ENCODE peak calls at places on chromosomes 5 and 9, in five cellular contexts. Z is H1, S is K562, F is SK-N-SH, I is HCT116. N is an unnamed sample.

GRCh38 chr5:1510631-1511030 is 13.1 kb downstream of the LPCAT1 start:
- DNase-seq in S (no peak), I (no peak), F (no peak), Z (no peak), N (no peak)

GRCh38 chr5:16489322-16489791 is 23.8 kb upstream of the ZNF622 start:
- DNase-seq in Z (no peak), F (peak), I (peak), S (peak), N (peak)

GRCh38 chr9:83284766-83285165 is 221.8 kb upstream of the RASEF start:
- DNase-seq in Z (no peak), I (no peak), S (no peak), F (no peak), N (no peak)

GRCh38 chr5:29930316-29930715 is 1263.2 kb upstream of the CDH6 start:
- DNase-seq in I (no peak), F (no peak), S (peak), Z (no peak), N (no peak)

GRCh38 chr9:98317134-98317857 is 61.8 kb upstream of the TBC1D2 start:
- DNase-seq in Z (no peak), S (no peak), F (peak), I (no peak), N (no peak)

GRCh38 chr5:93886098-93886806 is 144.9 kb upstream of the POU5F2 start:
- DNase-seq in S (no peak), F (no peak), I (no peak), Z (no peak), N (no peak)

GRCh38 chr9:132946216-132946615 is 1.8 kb upstream of the TSC1 start:
- DNase-seq in S (no peak), F (no peak), I (no peak), Z (no peak), N (no peak)

GRCh38 chr5:73365301-73365853 is 83.2 kb downstream of the FOXD1 start:
- DNase-seq in S (no peak), Z (no peak), F (no peak), I (peak), N (no peak)

GRCh38 chr9:16848189-16848588 is 22.3 kb downstream of the BNC2 start:
- DNase-seq in S (no peak), Z (no peak), F (no peak), I (no peak), N (no peak)

GRCh38 chr9:112570731-112571167 is 84.1 kb downstream of the KIAA1958 start:
- DNase-seq in F (no peak), Z (no peak), I (no peak), S (no peak), N (no peak)

GRCh38 chr5:111129938-111130337 is 37.8 kb downstream of the WDR36 start:
- DNase-seq in I (no peak), Z (no peak), S (no peak), F (no peak), N (no peak)

GRCh38 chr5:2415678-2416077 is 335.8 kb downstream of the IRX2 start:
- DNase-seq in F (peak), I (no peak), S (peak), Z (no peak), N (peak)

GRCh38 chr9:71692337-71692736 is 76.0 kb downstream of the CEMIP2 start:
- DNase-seq in Z (no peak), S (no peak), F (no peak), I (no peak), N (no peak)

GRCh38 chr9:111994831-111995458 is 98.3 kb downstream of the UGCG start:
- DNase-seq in Z (no peak), F (no peak), I (no peak), S (no peak), N (no peak)

GRCh38 chr9:124015091-124015660 is 3.6 kb downstream of the LHX2 start:
- DNase-seq in F (peak), S (no peak), Z (no peak), I (no peak), N (no peak)

GRCh38 chr5:15645776-15646175 is 145.8 kb downstream of the FBXL7 start:
- DNase-seq in I (no peak), F (no peak), S (no peak), Z (peak), N (no peak)

GRCh38 chr9:82726404-82727276 is 336.3 kb downstream of the RASEF start:
- DNase-seq in Z (no peak), I (no peak), F (no peak), S (no peak), N (no peak)

GRCh38 chr9:128768581-128768980 is 3.1 kb downstream of the ZER1 start:
- DNase-seq in F (no peak), I (no peak), Z (no peak), S (peak), N (no peak)

GRCh38 chr9:128773049-128773448 is 1.3 kb upstream of the ZER1 start:
- DNase-seq in F (no peak), S (no peak), Z (no peak), I (no peak), N (no peak)

GRCh38 chr9:128770286-128770685 is 1.4 kb downstream of the ZER1 start:
- DNase-seq in S (no peak), I (no peak), Z (no peak), F (no peak), N (no peak)

GRCh38 chr9:128771745-128772519 is at the start of gene ZER1:
- DNase-seq in I (peak), S (peak), Z (peak), F (peak), N (peak)

DNA sequence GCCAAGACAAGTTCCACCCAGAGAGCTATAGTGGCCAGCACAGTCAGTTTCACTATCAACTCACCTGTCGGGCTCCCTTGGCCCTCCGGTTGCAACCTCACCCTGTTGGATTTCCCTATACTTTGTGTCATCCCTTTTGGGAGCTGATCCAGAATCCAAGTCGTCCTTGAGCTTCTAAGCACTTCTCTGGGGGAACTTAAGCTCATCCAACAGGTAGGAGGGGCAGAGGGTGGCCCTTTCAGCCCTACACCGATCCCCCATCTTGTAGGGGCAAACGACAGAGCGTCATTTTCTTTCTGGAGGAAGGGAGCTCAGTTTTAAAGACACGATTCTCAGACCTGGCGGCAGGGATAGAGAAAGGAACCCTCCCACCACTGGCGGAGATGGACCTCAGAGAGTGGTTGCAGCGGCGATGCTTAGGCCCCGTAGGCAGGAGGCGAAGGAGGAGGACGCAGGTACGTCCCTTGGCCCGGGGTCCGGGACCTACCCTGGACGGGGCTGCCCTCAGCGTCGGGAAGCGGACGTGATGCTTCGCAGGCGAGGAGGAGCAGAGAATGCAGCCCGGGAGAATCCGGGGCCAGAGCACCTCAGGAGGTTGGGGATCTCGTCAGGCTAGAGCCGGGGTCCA is 519 bp downstream of the ZER1 start:
- DNase-seq in Z (no peak), I (no peak), F (no peak), S (peak), N (peak)
- TF ChIP-seq JUND in Z (no peak), I (no peak), F (no peak), S (no peak), N (no peak)

DNA sequence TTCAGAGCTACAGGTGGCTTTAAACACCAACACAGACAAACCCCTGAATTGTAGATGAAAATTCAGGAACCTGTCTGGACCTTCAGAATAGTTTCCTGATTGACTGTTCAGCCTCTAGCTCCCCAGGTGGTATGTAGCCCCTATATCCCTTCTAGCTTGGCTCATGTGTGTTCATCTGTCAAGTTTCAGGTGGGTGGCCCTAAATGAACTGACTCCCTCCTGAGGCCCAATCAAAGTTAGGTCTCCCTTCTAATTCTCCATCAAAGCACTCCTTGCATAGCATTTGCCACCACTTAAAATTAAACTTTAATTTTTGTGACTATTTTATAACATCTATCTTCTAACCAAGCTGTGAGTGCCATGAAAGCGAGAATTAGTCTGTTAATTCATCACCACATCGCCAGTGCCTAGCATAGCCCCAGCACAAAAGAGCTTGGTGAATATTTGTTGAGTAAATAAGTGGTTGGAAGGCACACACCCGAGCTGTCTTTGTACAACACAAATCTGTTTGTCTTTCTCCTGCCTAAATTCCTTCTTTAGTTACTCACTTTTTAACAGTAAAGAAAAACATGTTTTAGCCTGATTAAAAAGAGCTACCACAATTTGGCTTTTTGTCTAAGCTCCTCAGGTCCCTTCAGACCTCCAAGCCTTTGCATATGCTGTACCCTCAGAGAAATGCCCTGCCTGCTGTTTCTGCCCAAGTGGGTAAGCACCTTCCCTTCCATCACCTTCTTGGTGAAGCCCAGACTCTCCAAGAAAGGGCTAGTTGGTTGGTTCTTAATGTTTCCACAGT is 138.1 kb upstream of the HMHB1 start:
- DNase-seq in F (no peak), S (no peak), Z (no peak), I (no peak), N (peak)
- TF ChIP-seq JUND in F (no peak), S (no peak), Z (no peak), I (no peak), N (no peak)

DNA sequence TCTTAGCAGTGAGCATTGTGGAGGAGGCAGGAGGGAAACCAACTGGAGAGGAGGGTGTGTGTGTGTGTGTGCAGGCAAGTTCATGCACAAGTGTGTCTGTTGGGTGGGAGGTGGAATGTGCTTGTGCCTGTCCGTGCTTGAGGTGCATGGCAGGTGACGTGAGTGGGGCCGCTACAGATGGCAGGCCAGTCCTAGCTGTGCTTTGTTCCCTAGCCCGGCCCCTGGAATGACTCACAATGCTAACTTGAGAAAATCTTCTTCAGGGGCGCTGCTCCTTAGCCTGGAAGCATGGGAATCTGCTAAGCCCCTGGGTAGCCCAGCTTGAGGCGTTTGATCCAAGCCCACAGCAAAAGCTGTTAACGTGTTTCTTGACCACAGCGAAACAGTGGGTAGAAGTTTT is 25.0 kb upstream of the DMRT2 start:
- DNase-seq in F (no peak), Z (no peak), I (no peak), S (no peak), N (no peak)
- TF ChIP-seq JUND in F (no peak), Z (no peak), I (no peak), S (no peak), N (no peak)

GRCh38 chr9:108286807-108287206 is 569.0 kb downstream of the ACTL7B start:
- DNase-seq in F (no peak), I (no peak), S (peak), Z (no peak), N (no peak)

GRCh38 chr9:108296056-108296455 is 559.7 kb downstream of the ACTL7B start:
- DNase-seq in F (no peak), I (no peak), Z (no peak), S (no peak), N (no peak)

GRCh38 chr9:108291586-108291932 is 564.2 kb downstream of the ACTL7B start:
- DNase-seq in F (no peak), S (no peak), I (no peak), Z (no peak), N (no peak)

GRCh38 chr9:108290839-108291585 is 564.8 kb downstream of the ACTL7B start:
- DNase-seq in S (no peak), I (no peak), Z (no peak), F (no peak), N (no peak)
- TF ChIP-seq JUND in S (no peak), I (no peak), Z (no peak), F (no peak), N (no peak)

DNA sequence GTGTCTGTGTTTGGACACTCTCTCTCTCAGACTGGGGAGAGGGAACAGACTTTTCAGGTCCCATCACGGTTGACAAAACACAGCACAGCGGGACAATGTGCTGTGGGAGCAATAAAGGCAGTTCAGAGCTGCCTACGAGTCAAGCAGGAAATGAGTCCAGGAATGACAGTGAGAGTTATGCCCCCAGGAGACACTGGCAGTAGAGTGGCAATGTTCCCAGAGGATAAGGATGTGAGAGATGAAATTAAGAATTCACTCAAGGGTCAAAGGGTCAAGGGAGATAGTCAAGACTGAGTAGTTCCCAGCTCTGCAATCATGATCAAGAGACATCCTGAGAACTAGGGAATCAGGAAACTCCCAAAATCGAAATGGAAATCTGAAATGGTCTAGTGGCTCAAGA is 156.1 kb downstream of the LURAP1L start:
- DNase-seq in S (no peak), F (peak), I (no peak), Z (no peak), N (no peak)
- TF ChIP-seq JUND in S (no peak), F (no peak), I (no peak), Z (no peak), N (no peak)

GRCh38 chr5:38827525-38827924 is 18.3 kb upstream of the OSMR start:
- DNase-seq in F (no peak), S (no peak), I (no peak), Z (no peak), N (no peak)
- TF ChIP-seq JUND in F (no peak), S (no peak), I (no peak), Z (no peak), N (no peak)